ENCODE peak calls at places on chromosomes 1 and 21, in five cellular contexts. One of them, this sample, is unnamed.

GRCh38 chr21:45074048-45074817 is at the start of gene ADARB1:
- DNase-seq in CD4-positive, alpha-beta memory T cell: peak
- DNase-seq in kidney glomerular epithelial cell: peak
- DNase-seq in left colon: peak
- DNase-seq in anterior cingulate cortex: peak
- DNase-seq in this sample: peak

GRCh38 chr1:232610187-232610901 is 19.6 kb downstream of the SIPA1L2 start:
- DNase-seq in CD4-positive, alpha-beta memory T cell: no peak
- DNase-seq in kidney glomerular epithelial cell: no peak
- DNase-seq in left colon: no peak
- DNase-seq in anterior cingulate cortex: no peak
- DNase-seq in this sample: no peak

GRCh38 chr1:198491028-198491427 is 49.5 kb downstream of the ATP6V1G3 start:
- DNase-seq in CD4-positive, alpha-beta memory T cell: no peak
- DNase-seq in kidney glomerular epithelial cell: no peak
- DNase-seq in left colon: no peak
- DNase-seq in anterior cingulate cortex: no peak
- DNase-seq in this sample: peak

GRCh38 chr1:174942547-174943255 is 57.0 kb upstream of the CACYBP start:
- DNase-seq in CD4-positive, alpha-beta memory T cell: no peak
- DNase-seq in kidney glomerular epithelial cell: no peak
- DNase-seq in left colon: no peak
- DNase-seq in anterior cingulate cortex: no peak
- DNase-seq in this sample: no peak

GRCh38 chr21:31387560-31388186 is 43.6 kb upstream of the TIAM1 start:
- DNase-seq in CD4-positive, alpha-beta memory T cell: no peak
- DNase-seq in kidney glomerular epithelial cell: no peak
- DNase-seq in left colon: no peak
- DNase-seq in anterior cingulate cortex: no peak
- DNase-seq in this sample: no peak

GRCh38 chr1:232319106-232319505 is 310.8 kb downstream of the SIPA1L2 start:
- DNase-seq in CD4-positive, alpha-beta memory T cell: no peak
- DNase-seq in kidney glomerular epithelial cell: no peak
- DNase-seq in left colon: peak
- DNase-seq in anterior cingulate cortex: no peak
- DNase-seq in this sample: no peak

GRCh38 chr1:157170677-157171515 is 32.7 kb upstream of the ETV3 start:
- DNase-seq in CD4-positive, alpha-beta memory T cell: no peak
- DNase-seq in kidney glomerular epithelial cell: peak
- DNase-seq in left colon: peak
- DNase-seq in anterior cingulate cortex: no peak
- DNase-seq in this sample: peak

GRCh38 chr1:109201123-109201703 is 12.5 kb upstream of the SARS1 start:
- DNase-seq in CD4-positive, alpha-beta memory T cell: no peak
- DNase-seq in kidney glomerular epithelial cell: peak
- DNase-seq in left colon: peak
- DNase-seq in anterior cingulate cortex: peak
- DNase-seq in this sample: peak

GRCh38 chr1:88595355-88595754 is 88.7 kb upstream of the PKN2 start:
- DNase-seq in CD4-positive, alpha-beta memory T cell: peak
- DNase-seq in kidney glomerular epithelial cell: peak
- DNase-seq in left colon: no peak
- DNase-seq in anterior cingulate cortex: no peak
- DNase-seq in this sample: peak

GRCh38 chr1:246695136-246695535 is 29.1 kb upstream of the SCCPDH start:
- DNase-seq in CD4-positive, alpha-beta memory T cell: no peak
- DNase-seq in kidney glomerular epithelial cell: no peak
- DNase-seq in left colon: no peak
- DNase-seq in anterior cingulate cortex: no peak
- DNase-seq in this sample: no peak

GRCh38 chr1:221039616-221040015 is 160.4 kb downstream of the HLX start:
- DNase-seq in CD4-positive, alpha-beta memory T cell: no peak
- DNase-seq in kidney glomerular epithelial cell: peak
- DNase-seq in left colon: no peak
- DNase-seq in anterior cingulate cortex: no peak
- DNase-seq in this sample: peak

GRCh38 chr1:62224182-62224581 is 29.5 kb downstream of the L1TD1 start:
- DNase-seq in CD4-positive, alpha-beta memory T cell: no peak
- DNase-seq in kidney glomerular epithelial cell: no peak
- DNase-seq in left colon: no peak
- DNase-seq in anterior cingulate cortex: no peak
- DNase-seq in this sample: no peak

GRCh38 chr1:43817304-43817939 is 110.1 kb downstream of the ST3GAL3 start:
- DNase-seq in CD4-positive, alpha-beta memory T cell: no peak
- DNase-seq in kidney glomerular epithelial cell: no peak
- DNase-seq in left colon: no peak
- DNase-seq in anterior cingulate cortex: no peak
- DNase-seq in this sample: no peak

GRCh38 chr1:53237638-53238037 is 680 bp downstream of the MAGOH start:
- DNase-seq in CD4-positive, alpha-beta memory T cell: no peak
- DNase-seq in kidney glomerular epithelial cell: no peak
- DNase-seq in left colon: no peak
- DNase-seq in anterior cingulate cortex: no peak
- DNase-seq in this sample: no peak

GRCh38 chr1:87812881-87813577 is 484.3 kb downstream of the LMO4 start:
- DNase-seq in CD4-positive, alpha-beta memory T cell: no peak
- DNase-seq in kidney glomerular epithelial cell: no peak
- DNase-seq in left colon: no peak
- DNase-seq in anterior cingulate cortex: no peak
- DNase-seq in this sample: no peak

GRCh38 chr1:116286541-116286971 is 86.5 kb upstream of the ATP1A1 start:
- DNase-seq in CD4-positive, alpha-beta memory T cell: no peak
- DNase-seq in kidney glomerular epithelial cell: peak
- DNase-seq in left colon: no peak
- DNase-seq in anterior cingulate cortex: no peak
- DNase-seq in this sample: no peak

GRCh38 chr21:45575993-45576837 is 34.0 kb upstream of the SLC19A1 start:
- DNase-seq in CD4-positive, alpha-beta memory T cell: no peak
- DNase-seq in kidney glomerular epithelial cell: no peak
- DNase-seq in left colon: no peak
- DNase-seq in anterior cingulate cortex: no peak
- DNase-seq in this sample: no peak

GRCh38 chr21:31136891-31137290 is 98.6 kb upstream of the KRTAP19-8 start:
- DNase-seq in CD4-positive, alpha-beta memory T cell: no peak
- DNase-seq in kidney glomerular epithelial cell: no peak
- DNase-seq in left colon: no peak
- DNase-seq in anterior cingulate cortex: no peak
- DNase-seq in this sample: peak

GRCh38 chr1:183962903-183963302 is 74.6 kb downstream of the COLGALT2 start:
- DNase-seq in CD4-positive, alpha-beta memory T cell: no peak
- DNase-seq in kidney glomerular epithelial cell: no peak
- DNase-seq in left colon: no peak
- DNase-seq in anterior cingulate cortex: no peak
- DNase-seq in this sample: no peak

GRCh38 chr1:214074477-214074876 is 86.7 kb downstream of the PROX1 start:
- DNase-seq in CD4-positive, alpha-beta memory T cell: no peak
- DNase-seq in kidney glomerular epithelial cell: no peak
- DNase-seq in left colon: no peak
- DNase-seq in anterior cingulate cortex: no peak
- DNase-seq in this sample: no peak

This sample was measured in dermis blood vessel endothelial cell.